ENCODE peak calls at places on chromosome 12, in ten cellular contexts. O is AG04450, H is astrocyte of the cerebellum, Y is HepG2, D is stomach, K is psoas muscle, N is dorsolateral prefrontal cortex, P is body of pancreas, F is brain microvascular endothelial cell, B is GM12865. V is an unnamed sample.

GRCh38 chr12:6311822-6312528 is 1.5 kb downstream of the PLEKHG6 start:
- DNase-seq in O (no peak), H (no peak), Y (no peak), D (no peak), K (no peak), N (no peak), P (no peak), F (no peak), B (no peak), V (no peak)

GRCh38 chr12:8771072-8771471 is 51.3 kb upstream of the A2ML1 start:
- DNase-seq in O (no peak), H (no peak), Y (no peak), D (no peak), K (no peak), N (no peak), P (no peak), F (no peak), B (no peak), V (no peak)

GRCh38 chr12:109875572-109876131 is 4.7 kb downstream of the GLTP start:
- DNase-seq in O (no peak), H (no peak), Y (no peak), D (no peak), K (no peak), N (no peak), P (no peak), F (no peak), B (peak), V (no peak)

GRCh38 chr12:67366530-67367196 is 97.5 kb downstream of the CAND1 start:
- DNase-seq in O (peak), H (no peak), Y (no peak), D (no peak), K (no peak), N (no peak), P (no peak), F (peak), B (no peak), V (no peak)

GRCh38 chr12:45981075-45981837 is 9.1 kb downstream of the SCAF11 start:
- DNase-seq in O (no peak), H (no peak), Y (no peak), D (no peak), K (no peak), N (no peak), P (no peak), F (no peak), B (no peak), V (no peak)

GRCh38 chr12:88393017-88393767 is 187.1 kb downstream of the KITLG start:
- DNase-seq in O (no peak), H (no peak), Y (peak), D (no peak), K (no peak), N (no peak), P (no peak), F (no peak), B (peak), V (no peak)

GRCh38 chr12:46456356-46457334 is 84.1 kb upstream of the SLC38A2 start:
- DNase-seq in O (no peak), H (no peak), Y (peak), D (no peak), K (no peak), N (no peak), P (no peak), F (no peak), B (no peak), V (no peak)

GRCh38 chr12:68392376-68392775 is 60.2 kb upstream of the MDM1 start:
- DNase-seq in O (no peak), H (no peak), Y (no peak), D (no peak), K (no peak), N (no peak), P (no peak), F (no peak), B (no peak), V (no peak)

GRCh38 chr12:127550271-127550670 is 716.7 kb upstream of the TMEM132C start:
- DNase-seq in O (no peak), H (peak), Y (no peak), D (no peak), K (no peak), N (no peak), P (no peak), F (peak), B (no peak), V (peak)

GRCh38 chr12:71456316-71456715 is 16.7 kb downstream of the LGR5 start:
- DNase-seq in O (no peak), H (no peak), Y (no peak), D (no peak), K (no peak), N (no peak), P (no peak), F (no peak), B (no peak), V (no peak)

GRCh38 chr12:39239484-39240143 is 203.3 kb downstream of the KIF21A start:
- DNase-seq in O (no peak), H (no peak), Y (no peak), D (no peak), K (no peak), N (no peak), P (no peak), F (no peak), B (no peak), V (peak)

GRCh38 chr12:122866379-122866778 is 29.5 kb downstream of the VPS37B start:
- DNase-seq in O (no peak), H (no peak), Y (peak), D (peak), K (no peak), N (no peak), P (peak), F (no peak), B (no peak), V (no peak)

GRCh38 chr12:59093090-59093489 is 172.8 kb upstream of the LRIG3 start:
- DNase-seq in O (peak), H (no peak), Y (no peak), D (no peak), K (no peak), N (no peak), P (no peak), F (no peak), B (no peak), V (no peak)

GRCh38 chr12:29242921-29243431 is 93.9 kb downstream of the FAR2 start:
- DNase-seq in O (no peak), H (no peak), Y (no peak), D (no peak), K (no peak), N (no peak), P (no peak), F (no peak), B (no peak), V (no peak)

GRCh38 chr12:87952223-87952622 is 77.0 kb downstream of the C12orf50 start:
- DNase-seq in O (no peak), H (no peak), Y (no peak), D (no peak), K (no peak), N (no peak), P (no peak), F (no peak), B (no peak), V (no peak)

GRCh38 chr12:92493816-92494215 is 209.0 kb upstream of the PLEKHG7 start:
- DNase-seq in O (no peak), H (no peak), Y (no peak), D (no peak), K (no peak), N (no peak), P (no peak), F (peak), B (peak), V (no peak)

GRCh38 chr12:75692883-75693282 is 181.5 kb upstream of the KRR1 start:
- DNase-seq in O (no peak), H (no peak), Y (no peak), D (no peak), K (no peak), N (no peak), P (no peak), F (no peak), B (no peak), V (no peak)

GRCh38 chr12:94777936-94778335 is 127.6 kb upstream of the TMCC3 start:
- DNase-seq in O (no peak), H (no peak), Y (no peak), D (no peak), K (no peak), N (no peak), P (no peak), F (no peak), B (no peak), V (no peak)

GRCh38 chr12:103423061-103423473 is 72.7 kb downstream of the C12orf42 start:
- DNase-seq in O (no peak), H (no peak), Y (no peak), D (no peak), K (no peak), N (no peak), P (no peak), F (no peak), B (no peak), V (no peak)

GRCh38 chr12:16153273-16153672 is 124.2 kb downstream of the SLC15A5 start:
- DNase-seq in O (no peak), H (no peak), Y (no peak), D (no peak), K (no peak), N (no peak), P (no peak), F (no peak), B (no peak), V (no peak)

GRCh38 chr12:58883576-58884334 is 36.5 kb downstream of the LRIG3 start:
- DNase-seq in O (no peak), H (no peak), Y (no peak), D (no peak), K (no peak), N (no peak), P (no peak), F (no peak), B (peak), V (no peak)

GRCh38 chr12:3557791-3558190 is 66.8 kb downstream of the PRMT8 start:
- DNase-seq in O (no peak), H (no peak), Y (no peak), D (no peak), K (no peak), N (no peak), P (no peak), F (no peak), B (no peak), V (no peak)

GRCh38 chr12:70739741-70740140 is 102.5 kb upstream of the PTPRB start:
- DNase-seq in O (no peak), H (no peak), Y (no peak), D (no peak), K (no peak), N (no peak), P (no peak), F (no peak), B (no peak), V (no peak)

GRCh38 chr12:47867496-47867941 is 37.3 kb downstream of the VDR start:
- DNase-seq in O (peak), H (peak), Y (no peak), D (no peak), K (no peak), N (no peak), P (no peak), F (peak), B (no peak), V (no peak)

GRCh38 chr12:9364224-9365176 is 156.3 kb upstream of the PZP start:
- DNase-seq in O (peak), H (peak), Y (peak), D (no peak), K (no peak), N (no peak), P (no peak), F (peak), B (peak), V (no peak)

GRCh38 chr12:128933039-128933438 is 79.8 kb downstream of the GLT1D1 start:
- DNase-seq in O (no peak), H (no peak), Y (no peak), D (no peak), K (no peak), N (no peak), P (no peak), F (no peak), B (no peak), V (no peak)

GRCh38 chr12:39227218-39227617 is 215.7 kb downstream of the KIF21A start:
- DNase-seq in O (no peak), H (peak), Y (no peak), D (no peak), K (no peak), N (no peak), P (no peak), F (no peak), B (no peak), V (no peak)

GRCh38 chr12:110312581-110313360 is 31.7 kb downstream of the ATP2A2 start:
- DNase-seq in O (no peak), H (no peak), Y (no peak), D (no peak), K (no peak), N (no peak), P (no peak), F (peak), B (peak), V (no peak)

GRCh38 chr12:3571323-3571722 is 80.3 kb downstream of the PRMT8 start:
- DNase-seq in O (no peak), H (no peak), Y (no peak), D (no peak), K (no peak), N (no peak), P (no peak), F (no peak), B (no peak), V (no peak)

GRCh38 chr12:52874573-52875435 is 26.0 kb upstream of the KRT78 start:
- DNase-seq in O (no peak), H (no peak), Y (no peak), D (no peak), K (no peak), N (no peak), P (no peak), F (no peak), B (no peak), V (no peak)
- H3K4me3 ChIP-seq in O (peak), H (peak), Y (peak), D (peak), K (peak), N (peak), P (no peak), F (peak), B (no peak), V (peak)

DNA sequence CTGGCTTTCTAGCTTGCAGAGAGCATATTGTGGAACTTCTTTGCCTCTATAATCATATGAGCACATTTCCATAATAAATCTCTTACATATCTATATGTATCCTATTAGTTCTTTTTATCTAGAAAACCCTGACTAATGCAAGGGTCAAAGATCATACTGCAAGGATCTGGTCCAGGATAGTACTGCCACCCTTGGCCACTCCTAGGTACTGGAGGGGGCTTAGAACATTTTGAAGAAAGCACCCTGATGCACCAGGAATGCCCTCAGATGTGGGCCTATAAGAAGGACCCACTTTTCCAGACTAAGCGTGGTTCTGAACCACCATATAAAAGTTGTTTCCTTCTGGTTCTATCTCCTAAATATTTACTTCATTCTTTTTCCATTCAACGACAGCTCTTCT is 14.6 kb downstream of the ATXN7L3B start:
- DNase-seq in O (no peak), H (no peak), Y (no peak), D (no peak), K (no peak), N (no peak), P (no peak), F (no peak), B (no peak), V (no peak)
- TF ChIP-seq CTCF in O (no peak), H (peak), Y (no peak), D (no peak), K (no peak), N (no peak), P (no peak), F (peak), B (no peak), V (no peak)

GRCh38 chr12:120369476-120370342 is 745 bp upstream of the MSI1 start:
- DNase-seq in O (no peak), H (no peak), Y (no peak), D (no peak), K (no peak), N (no peak), P (no peak), F (no peak), B (no peak), V (no peak)

GRCh38 chr12:120366884-120367251 is 2.1 kb downstream of the MSI1 start:
- DNase-seq in O (no peak), H (no peak), Y (peak), D (no peak), K (no peak), N (no peak), P (no peak), F (no peak), B (no peak), V (no peak)

GRCh38 chr12:120368789-120369475 is at the start of gene MSI1:
- DNase-seq in O (no peak), H (no peak), Y (no peak), D (no peak), K (no peak), N (no peak), P (peak), F (no peak), B (no peak), V (no peak)

GRCh38 chr12:120367252-120367923 is 1.6 kb downstream of the MSI1 start:
- DNase-seq in O (no peak), H (no peak), Y (no peak), D (no peak), K (no peak), N (no peak), P (peak), F (no peak), B (no peak), V (no peak)

GRCh38 chr12:120367924-120368788 is 808 bp downstream of the MSI1 start:
- DNase-seq in O (no peak), H (no peak), Y (no peak), D (no peak), K (no peak), N (no peak), P (peak), F (no peak), B (no peak), V (no peak)
- H3K4me3 ChIP-seq in O (no peak), H (peak), Y (peak), D (peak), K (peak), N (peak), P (peak), F (peak), B (no peak), V (peak)

GRCh38 chr12:56224102-56224701 is at the start of gene NABP2:
- DNase-seq in O (peak), H (peak), Y (peak), D (peak), K (peak), N (peak), P (peak), F (peak), B (peak), V (peak)

GRCh38 chr12:56223571-56224101 is 506 bp upstream of the NABP2 start:
- DNase-seq in O (no peak), H (no peak), Y (no peak), D (no peak), K (no peak), N (no peak), P (no peak), F (no peak), B (no peak), V (no peak)

GRCh38 chr12:56221233-56221756 is 427 bp downstream of the RNF41 start:
- DNase-seq in O (peak), H (peak), Y (no peak), D (peak), K (peak), N (peak), P (peak), F (peak), B (no peak), V (peak)

GRCh38 chr12:56221757-56222530 is at the start of gene RNF41:
- DNase-seq in O (peak), H (peak), Y (peak), D (peak), K (peak), N (peak), P (peak), F (peak), B (peak), V (peak)

DNA sequence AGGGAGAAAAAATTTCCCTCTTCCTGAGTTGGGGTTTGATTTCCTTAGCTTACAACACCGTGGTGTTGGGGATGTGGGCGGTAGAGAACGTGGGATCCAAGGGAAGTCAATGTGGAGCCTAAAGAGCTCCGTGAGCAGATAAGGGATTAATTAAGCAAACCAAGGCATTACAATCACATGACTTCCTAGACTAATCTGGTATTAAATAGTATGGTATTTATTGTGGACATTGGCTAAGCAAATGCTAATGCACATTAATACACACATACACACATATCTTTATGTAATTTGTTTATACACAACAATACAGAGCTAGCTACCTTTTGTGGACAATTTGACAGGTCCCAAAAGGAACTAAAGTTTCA is 791 bp upstream of the RNF41 start:
- DNase-seq in O (no peak), H (no peak), Y (no peak), D (no peak), K (no peak), N (no peak), P (no peak), F (no peak), B (no peak), V (peak)
- TF ChIP-seq CTCF in O (no peak), H (no peak), Y (no peak), D (no peak), K (no peak), N (no peak), P (no peak), F (no peak), B (no peak), V (no peak)

GRCh38 chr12:93569301-93569655 is 3.2 kb upstream of the SOCS2 start:
- DNase-seq in O (no peak), H (no peak), Y (no peak), D (no peak), K (no peak), N (no peak), P (no peak), F (no peak), B (no peak), V (no peak)
- H3K4me3 ChIP-seq in O (peak), H (peak), Y (peak), D (peak), K (peak), N (peak), P (no peak), F (peak), B (peak), V (peak)

DNA sequence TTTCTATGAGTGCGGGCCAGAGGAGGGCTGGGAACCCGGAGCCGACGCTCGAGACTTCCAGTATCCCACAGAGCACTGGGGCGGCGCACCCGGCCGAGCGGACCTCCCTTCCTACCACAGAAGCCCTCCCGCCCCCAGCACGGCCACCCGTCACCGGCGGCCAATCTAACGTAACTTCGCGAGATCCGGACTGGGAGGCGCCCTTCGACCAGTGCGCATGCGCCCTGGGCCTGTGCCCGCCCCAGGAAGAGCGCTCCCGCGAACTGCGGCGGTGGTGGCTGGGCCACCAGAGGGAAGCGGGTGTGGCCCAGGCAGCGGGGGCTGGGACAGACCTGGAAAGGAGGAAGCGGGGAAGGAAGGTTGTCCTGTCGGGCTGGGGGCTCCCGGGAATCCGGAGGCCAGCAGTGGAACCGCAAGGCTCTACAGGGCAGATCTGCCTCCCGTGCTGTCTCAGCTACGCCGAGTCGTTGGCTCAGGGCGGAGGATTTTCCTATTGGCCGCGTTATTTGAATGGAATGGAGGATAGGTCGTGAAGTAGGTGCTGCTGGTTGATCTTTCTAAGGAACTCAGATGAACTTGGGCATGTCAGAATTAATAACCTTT is at the start of gene PPP1R12A:
- DNase-seq in O (peak), H (peak), Y (peak), D (peak), K (peak), N (peak), P (peak), F (peak), B (peak), V (peak)
- TF ChIP-seq CTCF in O (no peak), H (peak), Y (peak), D (peak), K (peak), N (peak), P (peak), F (peak), B (no peak), V (no peak)

GRCh38 chr12:104792570-104792969 is 165.5 kb downstream of the SLC41A2 start:
- DNase-seq in O (peak), H (peak), Y (no peak), D (no peak), K (no peak), N (no peak), P (peak), F (peak), B (no peak), V (peak)
- H3K4me3 ChIP-seq in O (no peak), H (no peak), Y (no peak), D (no peak), K (no peak), N (no peak), P (no peak), F (no peak), B (no peak), V (no peak)